ENCODE peak calls at places on chromosomes 1 and 21, in four cellular contexts. R is OCI-LY7, L is uterus, M is AML-193. O is an unnamed sample.

GRCh38 chr1:37994886-37995566 is 5.2 kb upstream of the SF3A3 start:
- DNase-seq in R (no peak), L (no peak), M (no peak), O (no peak)

GRCh38 chr21:31288191-31288590 is 55.9 kb downstream of the TIAM1 start:
- DNase-seq in M (no peak), L (no peak), R (no peak), O (no peak)

GRCh38 chr1:24929091-24929875 is 793 bp downstream of the RUNX3 start:
- DNase-seq in R (peak; percentile 73), M (peak; percentile 33), L (no peak), O (no peak)

GRCh38 chr1:23401313-23401712 is 23.2 kb downstream of the TCEA3 start:
- DNase-seq in L (no peak), R (no peak), M (no peak), O (no peak)

GRCh38 chr1:12201343-12202189 is 28.3 kb upstream of the VPS13D start:
- DNase-seq in M (no peak), L (no peak), R (no peak), O (no peak)

GRCh38 chr1:116908821-116909510 is 750 bp upstream of the PTGFRN start:
- DNase-seq in R (no peak), M (no peak), L (no peak), O (no peak)

GRCh38 chr1:44361478-44361877 is 6.4 kb upstream of the ERI3 start:
- DNase-seq in R (no peak), M (no peak), L (no peak), O (no peak)

GRCh38 chr1:230827081-230827681 is 41.1 kb downstream of the C1orf198 start:
- DNase-seq in L (peak; percentile 56), M (no peak), R (no peak), O (no peak)

GRCh38 chr1:58250587-58250948 is 296.0 kb downstream of the OMA1 start:
- DNase-seq in M (no peak), R (no peak), L (no peak), O (no peak)

GRCh38 chr1:9235123-9235513 is 544 bp downstream of the H6PD start:
- DNase-seq in R (no peak), L (no peak), M (no peak), O (peak; percentile 69)

GRCh38 chr1:211631168-211631567 is 44.3 kb downstream of the NEK2 start:
- DNase-seq in L (no peak), R (no peak), M (no peak), O (no peak)

GRCh38 chr1:18160290-18160942 is 52.8 kb downstream of the IGSF21 start:
- DNase-seq in R (no peak), M (no peak), L (no peak), O (peak; percentile 47)

GRCh38 chr21:29130234-29130993 is at the start of gene MAP3K7CL:
- DNase-seq in R (no peak), L (peak; percentile 63), M (no peak), O (peak; percentile 70)

GRCh38 chr1:46805755-46806154 is 6.9 kb downstream of the CYP4B1 start:
- DNase-seq in L (no peak), M (no peak), R (no peak), O (no peak)

GRCh38 chr1:111507411-111508201 is 4.2 kb upstream of the ADORA3 start:
- DNase-seq in M (peak; percentile 99), R (peak; percentile 97), L (peak; percentile 72), O (peak; percentile 80)

GRCh38 chr1:204445860-204446412 is 34.3 kb upstream of the PPP1R15B start:
- DNase-seq in R (peak; percentile 71), L (no peak), M (peak; percentile 15), O (no peak)

GRCh38 chr1:172662464-172663109 is 3.7 kb downstream of the FASLG start:
- DNase-seq in L (peak; percentile 20), M (peak; percentile 89), R (peak; percentile 7), O (peak; percentile 53)

GRCh38 chr1:206952182-206952581 is 5.9 kb upstream of the PIGR start:
- DNase-seq in R (no peak), M (peak; percentile 27), L (no peak), O (no peak)

GRCh38 chr21:46109251-46110221 is 11.6 kb downstream of the COL6A2 start:
- DNase-seq in M (no peak), R (no peak), L (no peak), O (peak; percentile 14)

GRCh38 chr1:154788241-154788870 is 81.7 kb downstream of the KCNN3 start:
- DNase-seq in M (no peak), L (no peak), R (no peak), O (no peak)

GRCh38 chr1:54996869-54997710 is 1.6 kb upstream of the BSND start:
- DNase-seq in M (no peak), L (no peak), R (no peak), O (no peak)

GRCh38 chr21:41928621-41929220 is 25.1 kb downstream of the C2CD2 start:
- DNase-seq in R (peak; percentile 51), L (no peak), M (no peak), O (no peak)

GRCh38 chr1:63475761-63476160 is 47.3 kb downstream of the ITGB3BP start:
- DNase-seq in L (no peak), R (no peak), M (no peak), O (no peak)

GRCh38 chr1:89622895-89623294 is 10.0 kb upstream of the LRRC8C start:
- DNase-seq in M (peak; percentile 10), R (no peak), L (no peak), O (no peak)

GRCh38 chr1:62529227-62529626 is 68.1 kb upstream of the ANGPTL3 start:
- DNase-seq in M (no peak), L (no peak), R (no peak), O (no peak)

GRCh38 chr21:42499430-42500106 is 3.5 kb upstream of the RSPH1 start:
- DNase-seq in R (no peak), L (no peak), M (no peak), O (no peak)

GRCh38 chr1:66256629-66257575 is 277.1 kb upstream of the SGIP1 start:
- DNase-seq in L (no peak), R (no peak), M (no peak), O (no peak)

O was measured in left cardiac atrium.